ENCODE peak calls at places on chromosome 19, in seven cellular contexts. J is RWPE2, O is mucosa of descending colon, B is endothelial cell, S is ascending aorta, L is AG09309, E is WTC11. N is an unnamed sample.

GRCh38 chr19:38699647-38700349 is 44.5 kb downstream of the CAPN12 start:
- DNase-seq in J (no peak), O (no peak), B (peak; percentile 29), S (no peak), L (no peak), E (no peak), N (no peak)

GRCh38 chr19:50790898-50791562 is 815 bp downstream of the ACP4 start:
- DNase-seq in J (no peak), O (no peak), B (no peak), S (no peak), L (no peak), E (no peak), N (no peak)

GRCh38 chr19:39193785-39194184 is 3.0 kb upstream of the NCCRP1 start:
- DNase-seq in J (no peak), O (no peak), B (no peak), S (no peak), L (no peak), E (no peak), N (no peak)

GRCh38 chr19:932647-933552 is 7.1 kb downstream of the ARID3A start:
- DNase-seq in J (peak; percentile 85), O (peak; percentile 72), B (peak; percentile 63), S (peak; percentile 75), L (peak; percentile 63), E (no peak), N (no peak)

GRCh38 chr19:29421186-29421525 is 104.6 kb upstream of the VSTM2B start:
- DNase-seq in J (no peak), O (no peak), B (no peak), S (no peak), L (no peak), E (no peak), N (no peak)

GRCh38 chr19:40702337-40703012 is 12.0 kb upstream of the NUMBL start:
- DNase-seq in J (no peak), O (peak; percentile 41), B (peak; percentile 67), S (no peak), L (no peak), E (peak; percentile 78), N (no peak)

GRCh38 chr19:47112664-47113445 is 721 bp downstream of the ZC3H4 start:
- DNase-seq in J (peak; percentile 99), O (peak; percentile 100), B (peak; percentile 99), S (peak; percentile 99), L (peak; percentile 97), E (peak; percentile 100), N (peak; percentile 100)

GRCh38 chr19:40561947-40562346 is 14.7 kb upstream of the SHKBP1 start:
- DNase-seq in J (no peak), O (no peak), B (no peak), S (no peak), L (no peak), E (no peak), N (no peak)

GRCh38 chr19:53621885-53622710 is 9.7 kb upstream of the DPRX start:
- DNase-seq in J (no peak), O (no peak), B (no peak), S (no peak), L (no peak), E (no peak), N (no peak)

GRCh38 chr19:19591133-19591825 is 27.2 kb downstream of the PBX4 start:
- DNase-seq in J (peak; percentile 87), O (no peak), B (no peak), S (peak; percentile 67), L (peak; percentile 86), E (peak; percentile 19), N (no peak)

GRCh38 chr19:52889076-52889475 is 8.4 kb downstream of the ZNF320 start:
- DNase-seq in J (no peak), O (no peak), B (no peak), S (no peak), L (no peak), E (no peak), N (no peak)

GRCh38 chr19:4038661-4039096 is 28.0 kb downstream of the ZBTB7A start:
- DNase-seq in J (no peak), O (no peak), B (no peak), S (no peak), L (no peak), E (no peak), N (no peak)

GRCh38 chr19:20470345-20471119 is 95.0 kb downstream of the ZNF737 start:
- DNase-seq in J (no peak), O (no peak), B (no peak), S (no peak), L (no peak), E (no peak), N (no peak)

GRCh38 chr19:8575467-8575997 is 1.7 kb downstream of the MYO1F start:
- DNase-seq in J (no peak), O (no peak), B (no peak), S (no peak), L (no peak), E (no peak), N (no peak)

GRCh38 chr19:55096061-55096701 is 20.5 kb downstream of the EPS8L1 start:
- DNase-seq in J (no peak), O (no peak), B (no peak), S (no peak), L (no peak), E (peak; percentile 45), N (no peak)

GRCh38 chr19:33098023-33098652 is 17.2 kb downstream of the GPATCH1 start:
- DNase-seq in J (no peak), O (peak; percentile 46), B (no peak), S (no peak), L (no peak), E (no peak), N (no peak)

GRCh38 chr19:34337747-34338146 is 27.2 kb upstream of the GPI start:
- DNase-seq in J (no peak), O (no peak), B (no peak), S (no peak), L (no peak), E (no peak), N (no peak)

GRCh38 chr19:5823579-5824281 is 15.8 kb downstream of the FUT6 start:
- DNase-seq in J (no peak), O (peak; percentile 66), B (no peak), S (no peak), L (no peak), E (peak; percentile 65), N (peak; percentile 92)

GRCh38 chr19:37655689-37656491 is 625 bp upstream of the ZFP30 start:
- DNase-seq in J (peak; percentile 86), O (peak; percentile 91), B (peak; percentile 77), S (peak; percentile 87), L (no peak), E (peak; percentile 82), N (no peak)

GRCh38 chr19:15589760-15590451 is 25.1 kb upstream of the CYP4F8 start:
- DNase-seq in J (no peak), O (no peak), B (no peak), S (no peak), L (no peak), E (no peak), N (no peak)

GRCh38 chr19:39843919-39844793 is 2.0 kb downstream of the FBL start:
- DNase-seq in J (peak; percentile 1), O (no peak), B (peak; percentile 36), S (no peak), L (no peak), E (no peak), N (no peak)

GRCh38 chr19:17325133-17325532 is 9.5 kb downstream of the ANO8 start:
- DNase-seq in J (no peak), O (no peak), B (no peak), S (no peak), L (no peak), E (no peak), N (no peak)

GRCh38 chr19:43229315-43229714 is 23.9 kb upstream of the PSG4 start:
- DNase-seq in J (no peak), O (no peak), B (no peak), S (no peak), L (no peak), E (no peak), N (no peak)
- TF ChIP-seq CTCF in J (no peak), O (no peak), B (no peak), S (no peak), L (peak; percentile 49), E (peak; percentile 20), N (no peak)

DNA sequence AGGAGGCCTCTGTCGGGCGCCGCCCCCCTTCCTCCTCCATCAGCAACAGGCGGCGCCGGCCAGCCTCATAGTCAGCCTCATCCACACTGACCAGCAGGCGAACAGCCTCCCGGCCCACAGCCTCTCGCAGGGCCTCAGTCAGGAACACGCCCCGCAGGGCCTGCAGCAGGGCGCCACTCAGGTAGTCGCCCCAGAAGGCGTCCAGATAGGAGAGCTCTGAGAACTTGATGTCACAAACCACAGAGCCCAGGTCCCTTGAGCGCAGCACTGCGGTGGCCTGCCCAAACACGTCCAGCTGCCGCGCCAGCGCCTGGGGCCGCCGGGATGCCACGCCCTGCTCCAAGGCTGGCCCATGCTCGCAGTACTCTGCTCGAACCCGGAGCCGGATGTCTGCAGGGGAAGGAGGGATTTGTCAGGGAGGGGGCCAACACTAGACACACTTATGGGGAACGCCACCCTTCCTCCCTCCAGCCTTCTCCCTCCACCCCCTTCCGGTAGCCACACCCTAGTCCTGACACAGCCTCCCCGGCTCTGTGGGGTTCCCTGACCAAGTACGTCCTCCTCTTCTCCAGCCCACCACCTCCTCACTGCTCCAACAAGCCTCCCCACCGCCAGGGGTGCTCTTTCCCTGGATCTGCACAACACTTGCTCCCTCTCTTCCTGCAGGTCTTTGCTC is 17.9 kb downstream of the DEDD2 start:
- DNase-seq in J (peak; percentile 84), O (peak; percentile 64), B (no peak), S (no peak), L (no peak), E (peak; percentile 54), N (no peak)
- TF ChIP-seq CTCF in J (peak; percentile 67), O (no peak), B (no peak), S (no peak), L (no peak), E (no peak), N (no peak)

DNA sequence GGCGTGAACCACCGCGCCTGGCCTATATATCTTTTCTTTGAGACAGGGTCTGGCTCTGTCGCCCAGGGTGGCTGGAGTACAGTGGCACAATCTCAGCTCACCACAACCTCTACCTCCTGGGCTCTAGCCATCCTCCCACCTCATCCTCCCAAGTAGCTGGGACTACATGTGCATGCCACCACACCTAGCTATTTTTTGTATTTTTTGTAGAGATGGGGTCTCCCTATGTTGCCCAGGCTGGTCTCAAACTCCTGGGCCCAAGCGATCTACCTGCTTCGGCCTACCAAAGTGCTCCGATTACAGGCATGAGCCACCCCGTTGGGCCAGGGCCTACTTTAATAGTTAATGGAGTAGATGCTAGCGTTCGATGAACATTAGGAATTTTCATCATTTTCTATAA is 3.4 kb downstream of the TNPO2 start:
- DNase-seq in J (no peak), O (no peak), B (no peak), S (no peak), L (no peak), E (no peak), N (no peak)
- TF ChIP-seq CTCF in J (no peak), O (no peak), B (no peak), S (no peak), L (no peak), E (no peak), N (no peak)

DNA sequence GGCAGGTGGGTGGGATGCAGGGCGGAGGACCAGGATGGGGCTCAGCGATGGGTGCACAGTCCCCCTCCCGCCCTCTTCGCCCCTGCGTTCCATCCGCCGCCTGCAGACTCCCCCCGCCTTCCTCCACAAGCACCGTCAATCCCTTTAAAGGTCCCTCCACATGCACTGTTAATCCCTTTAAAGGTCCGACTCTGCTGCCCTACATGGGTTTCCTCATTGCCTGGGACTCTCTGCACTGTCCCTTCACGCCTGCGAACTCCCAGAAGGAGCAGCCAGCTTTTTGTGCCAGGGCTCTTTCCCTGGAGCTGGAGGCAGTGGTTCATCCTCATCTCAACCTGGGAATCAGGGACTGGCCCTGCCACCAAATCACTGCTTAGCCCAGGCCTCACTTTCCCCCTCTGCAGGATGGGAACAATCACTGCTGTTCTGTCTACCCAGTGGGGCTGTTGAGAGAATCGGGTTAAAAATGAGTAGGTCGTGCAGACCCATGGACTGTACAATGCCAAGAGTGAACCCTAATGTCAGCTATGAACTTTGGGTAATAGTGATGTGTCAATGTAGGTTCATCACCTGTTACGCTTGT is 20.4 kb downstream of the ZNF574 start:
- DNase-seq in J (no peak), O (no peak), B (no peak), S (no peak), L (no peak), E (no peak), N (no peak)
- TF ChIP-seq CTCF in J (no peak), O (no peak), B (no peak), S (no peak), L (no peak), E (no peak), N (no peak)

N was measured in chondrocyte.